ENCODE peak calls at places on chromosomes 5 and 9, in seven cellular contexts. J, O, H, B, D, F and P are unnamed samples.

GRCh38 chr9:87157366-87158031 is 210.2 kb upstream of the GAS1 start:
- DNase-seq in J (no peak), B (no peak), O (no peak), F (peak; percentile 8), D (no peak), H (no peak), P (peak; percentile 50)

GRCh38 chr9:4538107-4538506 is 47.8 kb downstream of the SLC1A1 start:
- DNase-seq in F (no peak), O (no peak), J (no peak), H (peak; percentile 6), B (no peak), D (no peak), P (no peak)

GRCh38 chr5:121885630-121886029 is 33.9 kb downstream of the FTMT start:
- DNase-seq in D (no peak), F (no peak), H (peak; percentile 19), O (no peak), B (no peak), J (no peak), P (no peak)

GRCh38 chr9:34869390-34869789 is 88.7 kb upstream of the PHF24 start:
- DNase-seq in D (peak; percentile 28), F (peak; percentile 60), O (peak; percentile 51), B (peak; percentile 57), J (peak; percentile 18), H (peak; percentile 41), P (no peak)

GRCh38 chr9:76644171-76644570 is 120.1 kb upstream of the PCA3 start:
- DNase-seq in O (no peak), D (no peak), J (no peak), H (no peak), B (no peak), F (no peak), P (no peak)

GRCh38 chr5:74143151-74143550 is 497.4 kb downstream of the ENC1 start:
- DNase-seq in B (no peak), J (no peak), F (no peak), D (no peak), H (no peak), O (no peak), P (no peak)

GRCh38 chr9:127650511-127650910 is 38.4 kb downstream of the STXBP1 start:
- DNase-seq in F (no peak), J (no peak), O (no peak), H (no peak), D (no peak), B (no peak), P (no peak)

GRCh38 chr9:112867275-112867991 is 23.2 kb downstream of the SLC46A2 start:
- DNase-seq in O (peak; percentile 90), D (no peak), J (peak; percentile 66), H (peak; percentile 32), B (peak; percentile 79), F (peak; percentile 95), P (no peak)

GRCh38 chr5:128876848-128877387 is 88.4 kb upstream of the SLC27A6 start:
- DNase-seq in H (no peak), D (no peak), J (no peak), B (no peak), O (no peak), F (no peak), P (no peak)

GRCh38 chr5:42991477-42992034 is 48.6 kb downstream of the ANXA2R start:
- DNase-seq in F (no peak), B (no peak), H (no peak), O (no peak), D (no peak), J (no peak), P (no peak)
- H3K4me3 ChIP-seq in F (peak overlapping the region; percentile 80), B (peak overlapping the region; percentile 49), H (peak overlapping the region; percentile 51), O (peak overlapping the region; percentile 58), D (peak overlapping the region; percentile 45), J (peak overlapping the region; percentile 69), P (peak overlapping the region; percentile 55)

GRCh38 chr5:32712463-32713395 is 1.6 kb downstream of the NPR3 start:
- DNase-seq in B (peak; percentile 43), F (no peak), H (no peak), J (peak; percentile 19), D (no peak), O (peak; percentile 17), P (no peak)
- TF ChIP-seq CTCF in B (peak; percentile 12), F (no peak), H (no peak), J (peak; percentile 43), D (no peak), O (peak; percentile 15), P (peak; percentile 24)

DNA sequence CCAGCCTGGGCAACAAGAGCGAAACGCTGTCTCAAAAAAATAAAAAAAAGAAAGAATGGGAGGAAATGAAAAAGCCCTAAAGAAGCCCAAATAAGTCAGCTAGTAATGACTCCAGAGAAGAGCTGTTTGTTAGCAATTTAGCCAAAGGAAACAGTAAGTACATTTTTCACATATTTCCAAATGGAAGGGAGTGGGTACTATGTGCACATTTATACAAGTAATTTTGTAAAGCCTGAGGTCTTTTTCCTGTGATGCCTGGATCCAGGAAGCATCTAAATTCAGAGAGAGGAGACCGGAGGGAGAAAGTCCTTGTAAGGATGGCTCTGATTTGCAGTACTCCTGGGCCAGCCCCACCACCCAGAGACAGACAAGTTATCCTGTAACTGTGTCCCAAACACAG is 14.7 kb downstream of the FBP1 start:
- DNase-seq in J (no peak), O (no peak), F (no peak), D (no peak), H (no peak), B (no peak), P (no peak)
- H3K4me3 ChIP-seq in J (no peak overlapping the region), O (no peak overlapping the region), F (no peak overlapping the region), D (no peak overlapping the region), H (no peak overlapping the region), B (no peak overlapping the region), P (no peak overlapping the region)

GRCh38 chr5:57408714-57409113 is 73.9 kb downstream of the ACTBL2 start:
- DNase-seq in F (peak; percentile 81), B (peak; percentile 60), J (peak; percentile 36), O (peak; percentile 68), D (no peak), H (no peak), P (peak; percentile 27)

GRCh38 chr5:57412680-57413079 is 69.9 kb downstream of the ACTBL2 start:
- DNase-seq in F (peak; percentile 33), O (no peak), H (no peak), B (no peak), D (no peak), J (no peak), P (no peak)

GRCh38 chr5:57408285-57408684 is 74.3 kb downstream of the ACTBL2 start:
- DNase-seq in D (no peak), B (no peak), F (no peak), H (no peak), O (no peak), J (no peak), P (no peak)

GRCh38 chr5:57412010-57412409 is 70.6 kb downstream of the ACTBL2 start:
- DNase-seq in H (no peak), F (peak; percentile 79), O (peak; percentile 88), D (no peak), J (peak; percentile 64), B (peak; percentile 66), P (no peak)

GRCh38 chr5:57410374-57411320 is 72.0 kb downstream of the ACTBL2 start:
- DNase-seq in O (no peak), J (no peak), B (no peak), H (no peak), F (no peak), D (no peak), P (no peak)
- TF ChIP-seq CTCF in O (no peak), J (no peak), B (no peak), H (peak; percentile 6), F (no peak), D (no peak), P (no peak)

DNA sequence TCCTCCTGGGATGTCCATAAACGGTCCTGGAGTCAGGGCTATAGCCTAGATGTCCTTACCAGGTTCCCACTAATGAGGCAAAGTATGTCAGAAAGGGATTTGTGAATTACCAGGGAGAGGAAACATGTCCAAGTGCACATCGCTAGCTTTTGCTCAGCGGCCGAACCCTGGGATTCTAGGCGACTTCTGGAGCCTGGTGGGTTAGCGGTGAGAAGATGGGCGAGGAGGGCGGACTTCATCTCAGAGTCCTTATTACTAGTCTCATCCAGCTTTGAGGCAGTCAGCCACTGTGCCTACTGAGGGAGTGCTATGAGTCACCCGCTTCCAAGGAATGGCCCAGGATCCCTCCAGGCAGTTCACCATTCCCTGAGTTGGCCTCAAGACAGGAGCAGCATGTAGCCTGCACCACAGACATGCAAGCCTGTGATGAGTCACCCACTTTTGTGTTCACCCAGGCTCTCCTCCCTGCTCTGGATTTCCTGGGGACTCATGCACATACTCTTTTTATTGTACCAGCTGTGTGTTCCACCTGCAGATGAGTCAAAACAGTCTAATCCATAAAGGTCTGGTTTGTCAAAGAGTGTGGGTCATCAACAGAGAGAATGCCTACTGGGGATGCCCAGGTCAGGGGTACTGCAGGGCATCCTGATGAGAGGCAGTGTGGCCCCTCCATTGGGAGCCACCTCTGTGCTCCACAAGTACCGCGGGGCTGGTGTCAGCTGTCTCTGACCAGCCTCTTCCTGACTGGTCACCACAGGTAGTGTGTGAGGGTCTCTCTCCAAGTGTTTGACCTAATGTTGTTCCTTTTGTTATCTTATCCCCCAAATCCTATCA is 20.2 kb downstream of the SLC22A5 start:
- DNase-seq in H (no peak), D (no peak), F (peak; percentile 97), O (peak; percentile 100), B (peak; percentile 95), J (peak; percentile 99), P (peak; percentile 100)
- H3K4me3 ChIP-seq in H (no peak overlapping the region), D (no peak overlapping the region), F (no peak overlapping the region), O (no peak overlapping the region), B (no peak overlapping the region), J (no peak overlapping the region), P (no peak overlapping the region)

DNA sequence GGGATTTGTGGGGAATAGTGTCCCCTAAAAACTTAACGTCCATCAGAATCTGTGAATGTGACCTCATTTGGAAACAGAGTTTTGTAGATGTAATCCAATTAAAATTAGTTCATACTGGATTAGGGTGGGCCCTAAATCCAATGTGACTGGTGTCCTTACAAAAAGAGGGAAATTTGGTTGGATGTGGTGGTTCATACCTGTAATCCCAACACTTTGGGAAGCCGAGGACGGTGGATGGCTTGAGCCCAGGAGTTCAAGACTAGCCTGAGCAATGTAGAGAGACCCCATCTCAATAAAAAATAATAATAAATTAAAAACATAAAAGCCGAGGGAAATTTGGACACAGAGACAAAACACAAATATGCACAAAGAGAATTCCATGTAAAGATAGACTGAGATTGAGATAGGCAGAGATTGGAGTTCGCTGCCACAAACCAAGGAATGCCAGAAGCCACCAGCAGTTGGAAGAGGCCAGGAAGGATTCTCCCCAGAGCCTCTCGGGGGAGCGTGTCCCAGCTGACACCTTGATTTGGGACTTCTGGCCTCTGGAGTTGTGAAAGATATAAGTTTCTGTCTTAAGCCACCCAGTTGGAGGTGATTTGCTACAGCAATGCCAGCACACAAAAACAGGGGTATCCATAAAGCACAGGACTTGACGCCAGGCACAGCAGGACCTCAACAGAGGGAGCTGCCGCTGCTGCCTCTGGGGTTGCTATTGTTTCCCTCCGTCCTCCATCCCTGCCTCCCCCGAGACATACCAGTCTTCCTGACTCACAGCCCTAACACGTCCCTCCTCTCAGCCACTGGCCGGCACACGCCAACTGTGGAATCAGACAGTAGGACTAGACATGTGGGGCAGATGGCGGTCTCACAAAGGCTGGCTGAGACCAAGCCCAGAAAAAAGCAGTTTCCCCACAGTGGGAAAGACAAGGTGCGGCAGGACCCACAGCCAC is 73.8 kb upstream of the IL17B start:
- DNase-seq in H (no peak), J (peak; percentile 96), F (peak; percentile 96), B (peak; percentile 98), O (peak; percentile 92), D (no peak), P (peak; percentile 91)
- TF ChIP-seq CTCF in H (no peak), J (peak; percentile 4), F (peak; percentile 26), B (peak; percentile 19), O (no peak), D (no peak), P (peak; percentile 15)

GRCh38 chr5:37565067-37565670 is 186.1 kb downstream of the WDR70 start:
- DNase-seq in D (no peak), O (no peak), J (peak; percentile 4), F (no peak), B (no peak), H (no peak), P (no peak)
- H3K4me3 ChIP-seq in D (no peak overlapping the region), O (no peak overlapping the region), J (no peak overlapping the region), F (no peak overlapping the region), B (no peak overlapping the region), H (no peak overlapping the region), P (no peak overlapping the region)